ENCODE peak calls at places on chromosomes 1 and 21, in ten cellular contexts. I is thoracic aorta, X is mammary epithelial cell, T is endodermal cell, F is cardiac fibroblast, M is HFF-Myc, N is ovary, E is astrocyte, J is kidney, L is B cell. D is an unnamed sample.

GRCh38 chr21:45747802-45748445 is 104.4 kb downstream of the PCBP3 start:
- DNase-seq in I (no peak), X (peak; percentile 77), T (no peak), F (peak; percentile 41), M (no peak), N (no peak), E (peak; percentile 35), J (no peak), L (no peak), D (no peak)

GRCh38 chr1:202081992-202082391 is 40.7 kb upstream of the GPR37L1 start:
- DNase-seq in I (no peak), X (no peak), T (peak; percentile 63), F (no peak), M (no peak), N (peak; percentile 37), E (no peak), J (no peak), L (no peak), D (no peak)

GRCh38 chr1:17436380-17437174 is 2.9 kb downstream of the RCC2 start:
- DNase-seq in I (no peak), X (no peak), T (no peak), F (peak; percentile 30), M (no peak), N (no peak), E (no peak), J (no peak), L (no peak), D (no peak)

GRCh38 chr1:3907031-3907534 is 7.0 kb upstream of the C1orf174 start:
- DNase-seq in I (no peak), X (no peak), T (peak; percentile 82), F (no peak), M (no peak), N (no peak), E (no peak), J (peak; percentile 70), L (no peak), D (no peak)

GRCh38 chr1:47229884-47230691 is 1.9 kb downstream of the TAL1 start:
- DNase-seq in I (no peak), X (no peak), T (no peak), F (no peak), M (no peak), N (no peak), E (no peak), J (no peak), L (no peak), D (no peak)

GRCh38 chr1:30919025-30919881 is 10.7 kb upstream of the SDC3 start:
- DNase-seq in I (no peak), X (peak; percentile 56), T (no peak), F (peak; percentile 70), M (peak; percentile 46), N (peak; percentile 17), E (peak; percentile 85), J (no peak), L (no peak), D (no peak)

GRCh38 chr21:16419188-16419874 is 689.5 kb downstream of the USP25 start:
- DNase-seq in I (peak; percentile 47), X (peak; percentile 50), T (no peak), F (peak; percentile 97), M (peak; percentile 79), N (peak; percentile 78), E (peak; percentile 98), J (peak; percentile 87), L (no peak), D (no peak)

GRCh38 chr1:225651872-225652725 is 824 bp downstream of the ENAH start:
- DNase-seq in I (no peak), X (no peak), T (peak; percentile 69), F (peak; percentile 42), M (no peak), N (peak; percentile 50), E (peak; percentile 30), J (no peak), L (no peak), D (no peak)

GRCh38 chr1:46489169-46489637 is 433 bp upstream of the DMBX1 start:
- DNase-seq in I (no peak), X (peak; percentile 12), T (no peak), F (no peak), M (no peak), N (no peak), E (no peak), J (no peak), L (no peak), D (no peak)

GRCh38 chr1:235617808-235618207 is 31.8 kb downstream of the GNG4 start:
- DNase-seq in I (no peak), X (peak; percentile 37), T (no peak), F (peak; percentile 63), M (peak; percentile 10), N (no peak), E (peak; percentile 62), J (no peak), L (no peak), D (no peak)
- TF ChIP-seq CTCF in I (no peak), X (peak; percentile 66), T (peak; percentile 16), F (peak; percentile 59), M (peak; percentile 33), N (no peak), E (peak; percentile 37), J (no peak), L (no peak), D (no peak)

GRCh38 chr1:87123610-87124009 is 205.1 kb upstream of the LMO4 start:
- DNase-seq in I (no peak), X (no peak), T (peak; percentile 32), F (no peak), M (no peak), N (no peak), E (no peak), J (no peak), L (no peak), D (no peak)

GRCh38 chr1:87121732-87122163 is 206.9 kb upstream of the LMO4 start:
- DNase-seq in I (no peak), X (no peak), T (peak; percentile 30), F (no peak), M (no peak), N (no peak), E (no peak), J (no peak), L (no peak), D (no peak)

GRCh38 chr1:87117761-87118160 is 203.3 kb downstream of the HS2ST1 start:
- DNase-seq in I (no peak), X (no peak), T (no peak), F (no peak), M (no peak), N (no peak), E (peak; percentile 36), J (no peak), L (no peak), D (no peak)

GRCh38 chr1:87119741-87120140 is 205.3 kb downstream of the HS2ST1 start:
- DNase-seq in I (no peak), X (peak; percentile 68), T (peak; percentile 35), F (no peak), M (no peak), N (no peak), E (no peak), J (no peak), L (no peak), D (no peak)

GRCh38 chr1:87120779-87121178 is 206.3 kb downstream of the HS2ST1 start:
- DNase-seq in I (no peak), X (no peak), T (peak; percentile 74), F (no peak), M (no peak), N (no peak), E (no peak), J (no peak), L (no peak), D (no peak)
- TF ChIP-seq CTCF in I (no peak), X (no peak), T (peak; percentile 72), F (peak; percentile 40), M (peak; percentile 62), N (no peak), E (no peak), J (no peak), L (peak; percentile 18), D (peak; percentile 16)

GRCh38 chr1:173666646-173667045 is 3.0 kb downstream of the ANKRD45 start:
- DNase-seq in I (no peak), X (peak; percentile 59), T (no peak), F (no peak), M (no peak), N (no peak), E (peak; percentile 1), J (no peak), L (no peak), D (no peak)

GRCh38 chr1:173669491-173669941 is at the start of gene ANKRD45:
- DNase-seq in I (no peak), X (no peak), T (peak; percentile 91), F (peak; percentile 62), M (peak; percentile 20), N (peak; percentile 79), E (peak; percentile 36), J (peak; percentile 87), L (no peak), D (no peak)
- TF ChIP-seq CTCF in I (no peak), X (no peak), T (peak; percentile 54), F (no peak), M (no peak), N (no peak), E (no peak), J (no peak), L (no peak), D (no peak)

GRCh38 chr1:18956189-18957135 is at the start of gene IFFO2:
- DNase-seq in I (peak; percentile 91), X (peak; percentile 91), T (peak; percentile 99), F (peak; percentile 96), M (peak; percentile 77), N (peak; percentile 99), E (peak; percentile 69), J (peak; percentile 99), L (peak; percentile 96), D (peak; percentile 100)

GRCh38 chr1:18955116-18955441 is 1.4 kb downstream of the IFFO2 start:
- DNase-seq in I (no peak), X (peak; percentile 27), T (no peak), F (peak; percentile 27), M (no peak), N (no peak), E (no peak), J (no peak), L (no peak), D (no peak)

GRCh38 chr1:18957136-18957521 is 653 bp upstream of the IFFO2 start:
- DNase-seq in I (no peak), X (no peak), T (peak; percentile 82), F (no peak), M (no peak), N (no peak), E (no peak), J (peak; percentile 90), L (no peak), D (peak; percentile 32)

GRCh38 chr1:18954270-18955071 is 2.0 kb downstream of the IFFO2 start:
- DNase-seq in I (no peak), X (peak; percentile 23), T (no peak), F (peak; percentile 26), M (no peak), N (no peak), E (no peak), J (peak; percentile 60), L (no peak), D (no peak)

DNA sequence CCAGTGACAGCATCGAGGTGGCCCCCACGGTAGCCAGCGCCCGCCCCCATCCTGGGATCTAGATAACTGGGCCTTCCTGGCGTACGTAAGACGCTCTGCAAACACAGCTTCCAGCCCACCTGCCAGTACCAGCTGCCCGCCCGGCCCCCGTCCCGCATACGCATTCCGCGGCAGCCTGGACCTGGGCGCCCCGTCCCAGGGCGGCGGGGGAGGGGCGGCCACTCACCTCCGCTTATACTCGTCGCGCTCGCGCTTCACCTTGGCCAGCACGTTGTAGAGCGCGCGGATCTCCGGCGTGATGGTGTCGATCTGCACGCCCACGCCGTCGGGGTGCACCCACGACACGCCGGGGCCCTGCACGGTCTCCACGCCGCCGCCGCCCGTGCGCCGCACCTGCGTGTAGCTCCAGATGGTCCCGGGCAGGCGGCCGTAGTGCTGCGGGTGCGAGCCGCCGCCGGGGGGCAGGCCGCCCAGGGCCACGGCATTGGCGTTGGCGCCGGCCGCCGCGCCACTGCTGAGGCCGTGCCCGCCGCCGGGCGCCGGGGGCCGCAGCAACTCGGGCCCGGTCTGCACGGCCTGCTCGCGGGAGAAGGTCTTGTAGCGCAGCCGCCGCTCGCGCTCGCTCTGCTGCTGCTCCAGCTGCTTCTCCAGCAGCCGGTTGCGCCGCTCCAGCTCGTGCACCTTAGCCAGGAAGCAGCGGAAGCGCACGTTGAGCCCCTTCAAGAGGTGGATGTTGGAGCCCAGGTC is 861 bp downstream of the IFFO2 start:
- DNase-seq in I (no peak), X (peak; percentile 35), T (peak; percentile 84), F (peak; percentile 52), M (no peak), N (peak; percentile 70), E (no peak), J (peak; percentile 87), L (no peak), D (peak; percentile 64)
- TF ChIP-seq CTCF in I (no peak), X (no peak), T (peak; percentile 46), F (no peak), M (no peak), N (no peak), E (no peak), J (peak; percentile 14), L (no peak), D (peak; percentile 26)